ENCODE peak calls at places on chromosomes 7 and 10, in seven cellular contexts. W, I, C, M, Z, B and A are unnamed samples.

GRCh38 chr7:132942721-132943120 is 139.2 kb downstream of the CHCHD3 start:
- DNase-seq in W (no peak), I (no peak), C (no peak), M (no peak), Z (no peak), B (no peak), A (peak; percentile 24)

GRCh38 chr10:27696466-27696865 is 49.2 kb downstream of the MKX start:
- DNase-seq in W (no peak), I (no peak), C (no peak), M (peak; percentile 4), Z (no peak), B (no peak), A (no peak)

GRCh38 chr10:110279062-110279986 is 25.4 kb downstream of the SMNDC1 start:
- DNase-seq in W (peak; percentile 68), I (no peak), C (peak; percentile 71), M (peak; percentile 55), Z (peak; percentile 67), B (no peak), A (peak; percentile 30)

GRCh38 chr7:47045592-47045991 is 536.3 kb downstream of the TNS3 start:
- DNase-seq in W (no peak), I (no peak), C (peak; percentile 19), M (no peak), Z (peak; percentile 84), B (no peak), A (no peak)

GRCh38 chr7:85030893-85031292 is 156.0 kb downstream of the SEMA3D start:
- DNase-seq in W (peak; percentile 62), I (no peak), C (peak; percentile 79), M (no peak), Z (peak; percentile 61), B (no peak), A (no peak)

GRCh38 chr10:71094712-71095390 is 117.5 kb upstream of the UNC5B start:
- DNase-seq in W (no peak), I (no peak), C (no peak), M (no peak), Z (no peak), B (no peak), A (no peak)

GRCh38 chr7:11191574-11192220 is 218.0 kb downstream of the PHF14 start:
- DNase-seq in W (peak; percentile 90), I (peak; percentile 79), C (no peak), M (no peak), Z (no peak), B (no peak), A (peak; percentile 15)

GRCh38 chr10:103752680-103753248 is 102.6 kb downstream of the SH3PXD2A start:
- DNase-seq in W (no peak), I (no peak), C (no peak), M (no peak), Z (no peak), B (no peak), A (no peak)

GRCh38 chr10:76543655-76544054 is 1094.0 kb downstream of the KCNMA1 start:
- DNase-seq in W (no peak), I (no peak), C (peak; percentile 30), M (no peak), Z (no peak), B (no peak), A (no peak)

GRCh38 chr7:1883031-1883761 is 213.1 kb downstream of the ELFN1 start:
- DNase-seq in W (peak; percentile 98), I (peak; percentile 58), C (peak; percentile 82), M (peak; percentile 91), Z (peak; percentile 80), B (peak; percentile 60), A (no peak)

GRCh38 chr10:119135517-119135890 is 30.0 kb downstream of the SFXN4 start:
- DNase-seq in W (no peak), I (no peak), C (peak; percentile 79), M (no peak), Z (peak; percentile 79), B (no peak), A (no peak)

GRCh38 chr7:90596745-90597526 is 815 bp downstream of the CDK14 start:
- DNase-seq in W (peak; percentile 54), I (no peak), C (peak; percentile 48), M (no peak), Z (peak; percentile 67), B (no peak), A (peak; percentile 14)

GRCh38 chr10:44993922-44994751 is 6.6 kb upstream of the ZNF22 start:
- DNase-seq in W (no peak), I (no peak), C (peak; percentile 78), M (no peak), Z (peak; percentile 37), B (no peak), A (no peak)

GRCh38 chr7:14332155-14332554 is 342.7 kb upstream of the ETV1 start:
- DNase-seq in W (peak; percentile 66), I (no peak), C (peak; percentile 10), M (no peak), Z (no peak), B (no peak), A (no peak)

GRCh38 chr10:23146069-23146657 is 45.9 kb upstream of the PTF1A start:
- DNase-seq in W (no peak), I (no peak), C (no peak), M (no peak), Z (no peak), B (no peak), A (no peak)

GRCh38 chr7:139526578-139527544 is 3.4 kb downstream of the CLEC2L start:
- DNase-seq in W (no peak), I (no peak), C (peak; percentile 98), M (no peak), Z (peak; percentile 95), B (no peak), A (no peak)

GRCh38 chr7:38339953-38340819 is 66.8 kb upstream of the TARP start:
- DNase-seq in W (no peak), I (no peak), C (no peak), M (no peak), Z (no peak), B (no peak), A (no peak)

GRCh38 chr10:90885176-90885575 is 13.4 kb downstream of the RPP30 start:
- DNase-seq in W (no peak), I (no peak), C (peak; percentile 85), M (peak; percentile 15), Z (peak; percentile 76), B (no peak), A (no peak)

GRCh38 chr10:81405399-81405798 is 469.6 kb upstream of the NRG3 start:
- DNase-seq in W (no peak), I (no peak), C (no peak), M (no peak), Z (no peak), B (no peak), A (no peak)

GRCh38 chr10:94803307-94803706 is 40.8 kb downstream of the CYP2C19 start:
- DNase-seq in W (peak; percentile 61), I (peak; percentile 24), C (no peak), M (no peak), Z (no peak), B (no peak), A (peak; percentile 20)

GRCh38 chr7:37284805-37285211 is 163.9 kb downstream of the ELMO1 start:
- DNase-seq in W (peak; percentile 78), I (peak; percentile 73), C (no peak), M (peak; percentile 69), Z (peak; percentile 33), B (peak; percentile 23), A (peak; percentile 41)

GRCh38 chr7:39459606-39460090 is 106.6 kb upstream of the YAE1 start:
- DNase-seq in W (no peak), I (no peak), C (no peak), M (no peak), Z (no peak), B (no peak), A (no peak)

GRCh38 chr10:56596257-56596656 is 235.2 kb upstream of the ZWINT start:
- DNase-seq in W (no peak), I (no peak), C (no peak), M (no peak), Z (no peak), B (no peak), A (no peak)
- H3K23ac ChIP-seq in W (no peak overlapping the region), I (no peak overlapping the region), C (no peak overlapping the region), M (no peak overlapping the region), Z (no peak overlapping the region), B (no peak overlapping the region), A (no peak overlapping the region)

GRCh38 chr10:114334301-114334700 is 70.0 kb downstream of the AFAP1L2 start:
- DNase-seq in W (no peak), I (no peak), C (no peak), M (no peak), Z (peak; percentile 55), B (no peak), A (no peak)
- H3K4me1 ChIP-seq in W (no peaks in the 10 kb centered on the region), I (peaks cover 5% of the 10 kb centered on the region), C (no peaks in the 10 kb centered on the region), M (peaks cover 21% of the 10 kb centered on the region), Z (peaks cover 3% of the 10 kb centered on the region), B (peaks cover 6% of the 10 kb centered on the region), A (peaks cover 21% of the 10 kb centered on the region)

DNA sequence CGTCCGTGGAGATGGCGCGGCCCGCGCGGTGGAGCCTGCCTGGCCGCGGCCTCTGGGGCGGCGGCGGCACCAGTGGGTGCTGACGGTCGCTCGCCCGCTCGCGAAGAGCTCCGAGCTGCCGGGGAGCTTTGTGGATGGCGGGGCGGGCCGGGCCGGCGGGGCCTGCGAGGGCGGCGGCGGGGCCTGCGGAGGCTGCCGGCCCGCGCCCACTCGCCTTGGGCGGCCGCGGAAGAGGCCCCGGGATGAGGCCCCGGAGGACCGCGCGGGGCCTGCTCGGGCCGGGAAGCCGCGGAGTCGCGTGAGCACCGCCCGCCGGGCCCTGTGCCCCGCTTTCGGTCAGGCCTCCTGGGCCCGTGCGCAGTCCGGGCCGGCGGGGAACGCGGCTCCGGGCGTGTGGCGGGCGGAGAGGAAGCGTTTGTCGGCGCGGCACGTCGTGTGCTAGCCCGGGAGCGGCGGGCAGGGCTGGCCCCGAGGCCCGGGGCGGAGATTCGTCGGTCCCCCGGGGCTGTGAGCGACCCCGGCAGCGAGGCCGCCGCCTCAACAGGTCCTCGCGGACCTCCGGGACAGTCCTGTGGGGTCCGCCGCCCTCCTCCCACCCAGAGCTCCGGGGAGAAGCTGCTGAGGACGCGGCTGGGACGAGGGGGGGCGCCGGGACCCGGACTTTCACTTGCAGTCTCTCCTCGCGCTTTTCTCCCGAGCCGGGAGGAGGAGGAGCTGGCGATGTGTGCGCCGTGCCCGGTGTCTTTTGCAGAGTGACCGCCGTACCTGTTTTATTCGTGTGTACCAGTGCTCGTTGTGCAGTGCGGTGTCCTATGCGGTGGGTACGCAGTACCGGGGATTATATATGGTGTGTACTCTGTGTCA is 578 bp downstream of the ZMYND11 start:
- DNase-seq in W (peak; percentile 70), I (peak; percentile 55), C (peak; percentile 43), M (no peak), Z (peak; percentile 72), B (no peak), A (peak; percentile 42)
- H3K23ac ChIP-seq in W (peak overlapping the region; percentile 89), I (no peak overlapping the region), C (peak overlapping the region; percentile 99), M (peak overlapping the region; percentile 50), Z (no peak overlapping the region), B (no peak overlapping the region), A (peak overlapping the region; percentile 5)

GRCh38 chr7:28669329-28669728 is 257.0 kb downstream of the CREB5 start:
- DNase-seq in W (no peak), I (no peak), C (no peak), M (no peak), Z (no peak), B (no peak), A (no peak)

GRCh38 chr7:28671526-28671925 is 259.2 kb downstream of the CREB5 start:
- DNase-seq in W (no peak), I (no peak), C (no peak), M (peak; percentile 36), Z (no peak), B (no peak), A (no peak)

GRCh38 chr7:28674359-28674782 is 262.1 kb downstream of the CREB5 start:
- DNase-seq in W (peak; percentile 70), I (no peak), C (peak; percentile 7), M (peak; percentile 48), Z (no peak), B (no peak), A (no peak)

GRCh38 chr7:28675429-28675828 is 263.1 kb downstream of the CREB5 start:
- DNase-seq in W (no peak), I (no peak), C (no peak), M (no peak), Z (no peak), B (no peak), A (no peak)

GRCh38 chr7:28672397-28672797 is 260.1 kb downstream of the CREB5 start:
- DNase-seq in W (peak; percentile 78), I (no peak), C (no peak), M (peak; percentile 58), Z (no peak), B (no peak), A (peak; percentile 37)
- H3K4me1 ChIP-seq in W (peaks cover 3% of the 10 kb centered on the region), I (peaks cover 19% of the 10 kb centered on the region), C (no peaks in the 10 kb centered on the region), M (peaks cover 5% of the 10 kb centered on the region), Z (peaks cover 1% of the 10 kb centered on the region), B (peaks cover 2% of the 10 kb centered on the region), A (peaks cover 34% of the 10 kb centered on the region)